ENCODE peak calls at places on chromosomes 11 and 22, in five cellular contexts. O is lower lobe of right lung, J is fibroblast of lung, C is heart right ventricle, F is HCT116. L is an unnamed sample.

GRCh38 chr22:32080904-32081303 is 37.8 kb downstream of the SLC5A1 start:
- DNase-seq in O (no peak), J (peak; percentile 60), C (no peak), F (peak; percentile 59), L (peak; percentile 6)

GRCh38 chr22:19455585-19456370 is 8.3 kb upstream of the C22orf39 start:
- DNase-seq in O (no peak), J (no peak), C (no peak), F (no peak), L (no peak)

GRCh38 chr11:33463059-33463458 is 205.9 kb downstream of the HIPK3 start:
- DNase-seq in O (no peak), J (peak; percentile 19), C (no peak), F (no peak), L (no peak)

GRCh38 chr11:40384991-40385390 is 1074.5 kb downstream of the LRRC4C start:
- DNase-seq in O (no peak), J (peak; percentile 64), C (no peak), F (no peak), L (no peak)

GRCh38 chr22:49350441-49351121 is 477.1 kb downstream of the BRD1 start:
- DNase-seq in O (peak; percentile 41), J (no peak), C (no peak), F (no peak), L (no peak)

GRCh38 chr11:10459029-10459970 is 4.2 kb downstream of the AMPD3 start:
- DNase-seq in O (no peak), J (no peak), C (no peak), F (no peak), L (no peak)

GRCh38 chr11:59175104-59175503 is 3.2 kb downstream of the DTX4 start:
- DNase-seq in O (peak; percentile 53), J (no peak), C (no peak), F (no peak), L (no peak)

GRCh38 chr11:109138200-109138599 is 283.8 kb upstream of the C11orf87 start:
- DNase-seq in O (no peak), J (peak; percentile 3), C (no peak), F (no peak), L (no peak)

GRCh38 chr11:1845571-1846452 is 7.0 kb downstream of the TNNI2 start:
- DNase-seq in O (peak; percentile 36), J (no peak), C (no peak), F (no peak), L (no peak)

GRCh38 chr11:98365941-98366340 is 654.8 kb upstream of the CNTN5 start:
- DNase-seq in O (no peak), J (no peak), C (no peak), F (no peak), L (no peak)

GRCh38 chr11:57772562-57772961 is 11.0 kb downstream of the CTNND1 start:
- DNase-seq in O (no peak), J (no peak), C (no peak), F (no peak), L (no peak)

GRCh38 chr11:15565846-15566245 is 451.1 kb downstream of the INSC start:
- DNase-seq in O (no peak), J (no peak), C (peak; percentile 32), F (no peak), L (no peak)

GRCh38 chr22:36417281-36417686 is 29.5 kb upstream of the MYH9 start:
- DNase-seq in O (peak; percentile 69), J (peak; percentile 38), C (no peak), F (no peak), L (no peak)

GRCh38 chr22:44268431-44269116 is 44.2 kb downstream of the SHISAL1 start:
- DNase-seq in O (peak; percentile 36), J (no peak), C (no peak), F (no peak), L (no peak)

GRCh38 chr22:43848366-43849171 is 13.7 kb downstream of the SULT4A1 start:
- DNase-seq in O (no peak), J (peak; percentile 71), C (no peak), F (peak; percentile 4), L (no peak)

GRCh38 chr11:109858152-109858551 is 235.0 kb upstream of the ZC3H12C start:
- DNase-seq in O (no peak), J (no peak), C (no peak), F (no peak), L (no peak)

GRCh38 chr11:13120691-13121090 is 111.6 kb downstream of the RASSF10 start:
- DNase-seq in O (no peak), J (peak; percentile 71), C (no peak), F (no peak), L (no peak)

GRCh38 chr22:48478529-48479265 is 1349.0 kb downstream of the BRD1 start:
- DNase-seq in O (peak; percentile 6), J (no peak), C (no peak), F (no peak), L (no peak)

GRCh38 chr11:106889718-106890117 is 128.6 kb downstream of the GUCY1A2 start:
- DNase-seq in O (no peak), J (no peak), C (no peak), F (no peak), L (no peak)

GRCh38 chr11:13091373-13091772 is 82.3 kb downstream of the RASSF10 start:
- DNase-seq in O (no peak), J (no peak), C (no peak), F (no peak), L (no peak)

GRCh38 chr11:16365456-16366355 is 9.4 kb upstream of the SOX6 start:
- DNase-seq in O (no peak), J (peak; percentile 42), C (no peak), F (no peak), L (no peak)

GRCh38 chr11:22703561-22703960 is 37.1 kb downstream of the GAS2 start:
- DNase-seq in O (no peak), J (no peak), C (no peak), F (no peak), L (peak; percentile 15)

GRCh38 chr22:34972498-34972897 is 93.5 kb upstream of the ISX start:
- DNase-seq in O (no peak), J (no peak), C (no peak), F (no peak), L (no peak)

GRCh38 chr11:111335596-111335995 is 37.2 kb downstream of the POU2AF3 start:
- DNase-seq in O (no peak), J (no peak), C (no peak), F (no peak), L (no peak)

GRCh38 chr11:45331839-45332485 is 45.8 kb upstream of the SYT13 start:
- DNase-seq in O (no peak), J (no peak), C (no peak), F (no peak), L (no peak)

GRCh38 chr22:36541831-36542391 is 12.9 kb upstream of the EIF3D start:
- DNase-seq in O (no peak), J (peak; percentile 70), C (no peak), F (peak; percentile 64), L (peak; percentile 72)

GRCh38 chr22:31488988-31489617 is 539 bp downstream of the EIF4ENIF1 start:
- DNase-seq in O (peak; percentile 60), J (no peak), C (peak; percentile 19), F (no peak), L (no peak)

GRCh38 chr22:37472418-37473006 is 13.7 kb downstream of the MFNG start:
- DNase-seq in O (no peak), J (peak; percentile 23), C (no peak), F (no peak), L (no peak)

GRCh38 chr22:23243006-23243573 is 62.8 kb downstream of the BCR start:
- DNase-seq in O (no peak), J (no peak), C (no peak), F (no peak), L (no peak)

GRCh38 chr11:44387825-44388224 is 77.9 kb upstream of the ALX4 start:
- DNase-seq in O (no peak), J (no peak), C (no peak), F (no peak), L (no peak)

GRCh38 chr22:43152001-43152354 is 619 bp downstream of the TSPO start:
- DNase-seq in O (no peak), J (no peak), C (no peak), F (no peak), L (no peak)

GRCh38 chr11:17972987-17973386 is 39.9 kb downstream of the SERGEF start:
- DNase-seq in O (no peak), J (peak; percentile 94), C (peak; percentile 59), F (peak; percentile 60), L (peak; percentile 83)

GRCh38 chr11:117327567-117328413 is at the start of gene CEP164:
- DNase-seq in O (peak; percentile 98), J (peak; percentile 97), C (peak; percentile 97), F (peak; percentile 91), L (peak; percentile 91)

GRCh38 chr11:199782-200181 is 6.9 kb downstream of the SCGB1C1 start:
- DNase-seq in O (peak; percentile 35), J (no peak), C (no peak), F (no peak), L (no peak)
- H3K4me3 ChIP-seq in O (no peak overlapping the region), J (no peak overlapping the region), C (no peak overlapping the region), F (no peak overlapping the region), L (no peak overlapping the region)

DNA sequence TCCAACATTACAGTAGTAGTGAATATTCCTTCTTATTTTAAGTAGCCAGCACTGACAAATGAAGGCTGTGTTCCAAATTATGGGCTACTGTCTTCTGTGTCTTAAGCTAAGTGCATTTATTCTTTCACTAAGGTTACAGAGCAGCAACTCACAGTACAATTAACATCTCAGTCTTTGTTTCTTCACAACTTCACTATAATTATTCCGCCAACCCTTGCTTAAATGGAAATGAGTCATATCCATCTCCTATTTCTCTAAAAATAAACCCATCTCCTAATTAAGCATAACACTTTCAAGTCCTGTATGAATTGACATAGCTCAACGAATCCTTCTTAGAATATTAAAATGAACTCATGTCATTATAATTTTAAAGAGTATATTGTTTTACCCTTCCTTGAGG is 6.7 kb downstream of the ETS1 start:
- DNase-seq in O (no peak), J (no peak), C (no peak), F (no peak), L (no peak)
- H3K27ac ChIP-seq in O (no peak overlapping the region), J (no peak overlapping the region), C (peak overlapping the region; percentile 62), F (no peak overlapping the region), L (no peak overlapping the region)

GRCh38 chr11:66314186-66314501 is 2.7 kb downstream of the CD248 start:
- DNase-seq in O (no peak), J (no peak), C (no peak), F (no peak), L (no peak)

GRCh38 chr11:66313321-66314185 is 3.3 kb downstream of the CD248 start:
- DNase-seq in O (peak; percentile 55), J (peak; percentile 42), C (no peak), F (no peak), L (no peak)

GRCh38 chr11:66315498-66315885 is 1.4 kb downstream of the CD248 start:
- DNase-seq in O (no peak), J (no peak), C (no peak), F (no peak), L (no peak)

GRCh38 chr11:66315921-66316811 is 678 bp downstream of the CD248 start:
- DNase-seq in O (no peak), J (no peak), C (no peak), F (no peak), L (no peak)

GRCh38 chr11:66314561-66315497 is 2.0 kb downstream of the CD248 start:
- DNase-seq in O (no peak), J (no peak), C (no peak), F (no peak), L (no peak)
- H3K4me3 ChIP-seq in O (peak overlapping the region; percentile 59), J (peak overlapping the region; percentile 90), C (peak overlapping the region; percentile 59), F (no peak overlapping the region), L (peak overlapping the region; percentile 87)

DNA sequence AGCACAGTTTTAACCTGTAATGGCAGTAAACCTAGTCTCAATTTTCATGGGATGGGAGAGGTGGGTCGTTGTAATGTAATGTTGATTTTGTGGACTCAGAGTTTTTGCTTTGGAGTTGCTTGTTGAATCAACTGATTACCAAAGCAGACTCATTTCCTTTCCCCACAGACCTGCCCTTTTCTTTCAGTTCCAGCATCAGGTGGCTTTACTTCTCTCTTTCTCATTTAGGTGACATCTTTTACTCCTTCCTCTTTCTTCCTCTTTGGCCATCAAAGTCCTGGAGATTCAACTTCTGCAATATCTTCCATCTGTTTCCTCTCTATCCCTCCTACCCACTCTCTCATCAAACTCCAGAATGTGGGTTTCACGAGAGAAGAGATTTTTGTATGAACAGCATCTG is 313.9 kb downstream of the TMEM135 start:
- DNase-seq in O (no peak), J (no peak), C (no peak), F (no peak), L (no peak)
- H3K27ac ChIP-seq in O (no peak overlapping the region), J (no peak overlapping the region), C (no peak overlapping the region), F (no peak overlapping the region), L (no peak overlapping the region)

L was measured in AG04450.